ENCODE peak calls at places on chromosome 3, in ten cellular contexts. M is coronary artery; O is aorta; T is retinal pigment epithelial cell; Z is choroid plexus epithelial cell; S is CD8-positive, alpha-beta T cell; R is adrenal gland; L is fibroblast of lung; U is AG04450; E is OCI-LY7. P is an unnamed sample.

GRCh38 chr3:14758893-14759292 is 59.9 kb upstream of the FGD5 start:
- DNase-seq in M (no peak), O (no peak), T (no peak), Z (no peak), S (no peak), R (no peak), L (no peak), U (no peak), E (no peak), P (no peak)

GRCh38 chr3:112086018-112086854 is at the start of gene C3orf52:
- DNase-seq in M (peak), O (peak), T (peak), Z (peak), S (peak), R (peak), L (peak), U (peak), E (peak), P (peak)

GRCh38 chr3:41117398-41117870 is 81.9 kb upstream of the CTNNB1 start:
- DNase-seq in M (peak), O (peak), T (peak), Z (peak), S (peak), R (peak), L (peak), U (peak), E (peak), P (peak)

GRCh38 chr3:101643861-101644613 is 32.9 kb downstream of the ZBTB11 start:
- DNase-seq in M (no peak), O (no peak), T (peak), Z (peak), S (peak), R (peak), L (peak), U (peak), E (no peak), P (no peak)

GRCh38 chr3:170542704-170543103 is 43.2 kb downstream of the SLC7A14 start:
- DNase-seq in M (no peak), O (no peak), T (no peak), Z (peak), S (no peak), R (no peak), L (peak), U (no peak), E (no peak), P (no peak)

GRCh38 chr3:52494446-52494845 is 692 bp upstream of the STAB1 start:
- DNase-seq in M (no peak), O (no peak), T (no peak), Z (no peak), S (no peak), R (no peak), L (no peak), U (no peak), E (no peak), P (peak)

GRCh38 chr3:45210308-45211038 is 15.6 kb downstream of the TMEM158 start:
- DNase-seq in M (no peak), O (peak), T (no peak), Z (peak), S (peak), R (peak), L (peak), U (peak), E (peak), P (peak)

GRCh38 chr3:52144034-52144795 is 10.0 kb downstream of the POC1A start:
- DNase-seq in M (no peak), O (peak), T (peak), Z (peak), S (peak), R (peak), L (peak), U (peak), E (peak), P (peak)

GRCh38 chr3:88005066-88005465 is 53.7 kb downstream of the CGGBP1 start:
- DNase-seq in M (no peak), O (no peak), T (no peak), Z (peak), S (no peak), R (no peak), L (peak), U (no peak), E (peak), P (no peak)

GRCh38 chr3:126523745-126524428 is at the start of gene CHST13:
- DNase-seq in M (no peak), O (peak), T (no peak), Z (peak), S (no peak), R (no peak), L (peak), U (no peak), E (no peak), P (peak)

GRCh38 chr3:48765376-48765775 is 48.4 kb upstream of the IP6K2 start:
- DNase-seq in M (no peak), O (no peak), T (no peak), Z (peak), S (no peak), R (no peak), L (peak), U (no peak), E (peak), P (no peak)

GRCh38 chr3:115350606-115351005 is 203.5 kb upstream of the ZBTB20 start:
- DNase-seq in M (no peak), O (no peak), T (no peak), Z (no peak), S (no peak), R (no peak), L (no peak), U (no peak), E (no peak), P (no peak)

GRCh38 chr3:60622349-60622748 is 628.9 kb downstream of the FHIT start:
- DNase-seq in M (no peak), O (no peak), T (no peak), Z (no peak), S (no peak), R (no peak), L (no peak), U (no peak), E (no peak), P (no peak)

GRCh38 chr3:38598791-38599190 is 50.7 kb downstream of the SCN5A start:
- DNase-seq in M (no peak), O (peak), T (no peak), Z (no peak), S (no peak), R (no peak), L (no peak), U (no peak), E (no peak), P (no peak)

GRCh38 chr3:140910860-140911259 is 30.8 kb upstream of the SLC25A36 start:
- DNase-seq in M (no peak), O (no peak), T (no peak), Z (peak), S (no peak), R (no peak), L (no peak), U (no peak), E (peak), P (no peak)

GRCh38 chr3:31620656-31621055 is 87.9 kb downstream of the STT3B start:
- DNase-seq in M (no peak), O (no peak), T (no peak), Z (no peak), S (no peak), R (no peak), L (peak), U (no peak), E (no peak), P (no peak)

GRCh38 chr3:64988188-64988587 is 300.4 kb upstream of the ADAMTS9 start:
- DNase-seq in M (no peak), O (no peak), T (no peak), Z (no peak), S (no peak), R (no peak), L (no peak), U (no peak), E (no peak), P (no peak)

GRCh38 chr3:75332784-75333183 is 331.3 kb upstream of the FRG2C start:
- DNase-seq in M (no peak), O (no peak), T (no peak), Z (no peak), S (no peak), R (no peak), L (peak), U (peak), E (no peak), P (no peak)

GRCh38 chr3:32405155-32405554 is 13.5 kb downstream of the CMTM7 start:
- DNase-seq in M (peak), O (no peak), T (no peak), Z (peak), S (no peak), R (no peak), L (peak), U (no peak), E (no peak), P (no peak)

GRCh38 chr3:168091299-168091852 is 4.3 kb downstream of the GOLIM4 start:
- DNase-seq in M (no peak), O (no peak), T (no peak), Z (no peak), S (no peak), R (no peak), L (no peak), U (no peak), E (no peak), P (no peak)

GRCh38 chr3:193878051-193878838 is 257.7 kb upstream of the HES1 start:
- DNase-seq in M (no peak), O (no peak), T (no peak), Z (no peak), S (no peak), R (no peak), L (no peak), U (no peak), E (no peak), P (no peak)

GRCh38 chr3:98812851-98813374 is 49.8 kb downstream of the ST3GAL6 start:
- DNase-seq in M (no peak), O (no peak), T (no peak), Z (peak), S (no peak), R (no peak), L (peak), U (no peak), E (peak), P (peak)

GRCh38 chr3:153246805-153247204 is 84.8 kb downstream of the RAP2B start:
- DNase-seq in M (no peak), O (no peak), T (no peak), Z (peak), S (no peak), R (no peak), L (peak), U (peak), E (no peak), P (no peak)

GRCh38 chr3:37052860-37053259 is 59.5 kb downstream of the MLH1 start:
- DNase-seq in M (no peak), O (no peak), T (no peak), Z (no peak), S (no peak), R (no peak), L (peak), U (no peak), E (no peak), P (no peak)

GRCh38 chr3:179347383-179348194 is at the start of gene MFN1:
- DNase-seq in M (peak), O (peak), T (peak), Z (peak), S (peak), R (peak), L (peak), U (peak), E (peak), P (peak)

GRCh38 chr3:177427540-177427939 is 230.3 kb upstream of the TBL1XR1 start:
- DNase-seq in M (no peak), O (no peak), T (no peak), Z (peak), S (no peak), R (no peak), L (peak), U (no peak), E (no peak), P (no peak)

GRCh38 chr3:58249358-58250092 is 11.9 kb downstream of the ABHD6 start:
- DNase-seq in M (no peak), O (no peak), T (no peak), Z (peak), S (no peak), R (no peak), L (no peak), U (no peak), E (no peak), P (peak)

GRCh38 chr3:16124636-16125035 is 49.8 kb upstream of the GALNT15 start:
- DNase-seq in M (no peak), O (no peak), T (no peak), Z (peak), S (no peak), R (no peak), L (peak), U (peak), E (no peak), P (no peak)

GRCh38 chr3:120177151-120177550 is 82.9 kb upstream of the GSK3B start:
- DNase-seq in M (no peak), O (no peak), T (no peak), Z (peak), S (no peak), R (peak), L (peak), U (peak), E (no peak), P (peak)

GRCh38 chr3:120928991-120929390 is 21.0 kb downstream of the STXBP5L start:
- DNase-seq in M (no peak), O (no peak), T (no peak), Z (no peak), S (no peak), R (no peak), L (peak), U (no peak), E (no peak), P (no peak)

GRCh38 chr3:12405432-12406272 is 78.6 kb upstream of the TSEN2 start:
- DNase-seq in M (peak), O (peak), T (peak), Z (peak), S (no peak), R (peak), L (peak), U (peak), E (no peak), P (peak)

GRCh38 chr3:180265551-180265950 is 228.8 kb upstream of the PEX5L start:
- DNase-seq in M (no peak), O (no peak), T (no peak), Z (peak), S (no peak), R (no peak), L (peak), U (peak), E (no peak), P (no peak)

GRCh38 chr3:177330771-177331170 is 133.5 kb upstream of the TBL1XR1 start:
- DNase-seq in M (no peak), O (no peak), T (no peak), Z (no peak), S (no peak), R (peak), L (no peak), U (no peak), E (no peak), P (no peak)

GRCh38 chr3:174439621-174440349 is 419.3 kb upstream of the NAALADL2 start:
- DNase-seq in M (no peak), O (no peak), T (peak), Z (peak), S (no peak), R (peak), L (peak), U (peak), E (no peak), P (no peak)

GRCh38 chr3:36911990-36912804 is 32.7 kb downstream of the TRANK1 start:
- DNase-seq in M (no peak), O (no peak), T (peak), Z (peak), S (no peak), R (no peak), L (peak), U (peak), E (peak), P (no peak)

GRCh38 chr3:122519693-122520092 is 5.0 kb upstream of the KPNA1 start:
- DNase-seq in M (no peak), O (no peak), T (no peak), Z (no peak), S (no peak), R (no peak), L (no peak), U (no peak), E (no peak), P (no peak)

GRCh38 chr3:186497608-186498007 is 46.6 kb downstream of the CRYGS start:
- DNase-seq in M (no peak), O (no peak), T (no peak), Z (no peak), S (no peak), R (no peak), L (no peak), U (no peak), E (no peak), P (no peak)

GRCh38 chr3:108946292-108947290 is 7.1 kb downstream of the GUCA1C start:
- DNase-seq in M (no peak), O (no peak), T (no peak), Z (no peak), S (no peak), R (no peak), L (peak), U (no peak), E (no peak), P (no peak)

GRCh38 chr3:66066963-66067617 is 28.4 kb upstream of the MAGI1 start:
- DNase-seq in M (no peak), O (no peak), T (no peak), Z (no peak), S (no peak), R (no peak), L (no peak), U (no peak), E (no peak), P (no peak)

GRCh38 chr3:189563841-189564563 is 67.2 kb upstream of the TP63 start:
- DNase-seq in M (no peak), O (no peak), T (no peak), Z (peak), S (no peak), R (no peak), L (peak), U (peak), E (no peak), P (no peak)

GRCh38 chr3:13648060-13648743 is 99.3 kb downstream of the FBLN2 start:
- DNase-seq in M (peak), O (peak), T (peak), Z (peak), S (peak), R (peak), L (peak), U (peak), E (peak), P (peak)

GRCh38 chr3:13648744-13649096 is 99.8 kb downstream of the FBLN2 start:
- DNase-seq in M (no peak), O (no peak), T (no peak), Z (no peak), S (no peak), R (no peak), L (no peak), U (no peak), E (no peak), P (no peak)

GRCh38 chr3:13651057-13651400 is 102.1 kb downstream of the FBLN2 start:
- DNase-seq in M (no peak), O (no peak), T (no peak), Z (no peak), S (no peak), R (no peak), L (no peak), U (no peak), E (no peak), P (no peak)

GRCh38 chr3:13651775-13652428 is 103.0 kb downstream of the FBLN2 start:
- DNase-seq in M (no peak), O (no peak), T (no peak), Z (no peak), S (no peak), R (no peak), L (no peak), U (no peak), E (no peak), P (no peak)

DNA sequence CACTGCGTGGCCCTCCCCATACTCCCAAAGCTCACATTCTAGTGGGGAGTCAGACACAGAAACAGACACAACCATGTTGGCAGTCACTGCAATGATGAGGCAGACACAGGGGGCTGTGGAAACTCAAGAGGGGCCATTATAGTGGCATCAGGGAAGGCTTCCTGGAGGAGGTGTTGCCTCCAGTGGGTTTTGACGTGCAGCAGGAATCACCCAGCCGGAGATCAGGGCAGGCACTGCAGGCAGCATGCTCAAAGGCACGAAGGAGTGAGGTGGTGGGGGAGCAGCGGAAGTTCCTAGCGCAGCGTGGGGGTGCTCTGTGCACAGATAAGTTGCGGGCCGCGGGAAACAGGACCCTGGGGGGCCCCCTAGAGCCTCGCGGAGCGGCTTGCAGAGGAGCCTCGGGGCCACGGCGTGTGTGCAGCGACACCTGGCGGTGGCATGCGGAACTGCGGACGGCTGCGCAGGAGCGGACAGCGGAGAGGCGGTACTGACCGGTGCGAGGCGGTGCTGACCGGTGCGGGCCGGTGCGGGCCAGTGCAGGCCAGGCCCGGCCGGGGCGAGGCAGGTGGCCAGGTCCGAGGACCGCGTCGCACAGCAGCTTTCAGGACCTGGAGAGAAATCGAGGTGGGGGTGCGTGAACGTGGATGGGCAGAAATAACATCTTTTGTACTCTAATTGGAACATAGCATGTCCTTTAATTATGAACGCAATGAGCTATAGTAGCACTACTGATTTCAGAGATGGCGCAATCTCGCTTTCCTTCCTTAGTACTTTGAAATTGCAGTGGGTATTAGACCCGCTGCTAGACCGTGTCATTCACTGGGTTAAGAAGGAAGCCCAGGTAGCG is 101.5 kb downstream of the FBLN2 start:
- DNase-seq in M (no peak), O (peak), T (no peak), Z (peak), S (peak), R (peak), L (peak), U (peak), E (peak), P (peak)
- H3K4me3 ChIP-seq in M (peak), O (no peak), T (no peak), Z (no peak), S (no peak), R (no peak), L (no peak), U (no peak), E (no peak), P (no peak)

DNA sequence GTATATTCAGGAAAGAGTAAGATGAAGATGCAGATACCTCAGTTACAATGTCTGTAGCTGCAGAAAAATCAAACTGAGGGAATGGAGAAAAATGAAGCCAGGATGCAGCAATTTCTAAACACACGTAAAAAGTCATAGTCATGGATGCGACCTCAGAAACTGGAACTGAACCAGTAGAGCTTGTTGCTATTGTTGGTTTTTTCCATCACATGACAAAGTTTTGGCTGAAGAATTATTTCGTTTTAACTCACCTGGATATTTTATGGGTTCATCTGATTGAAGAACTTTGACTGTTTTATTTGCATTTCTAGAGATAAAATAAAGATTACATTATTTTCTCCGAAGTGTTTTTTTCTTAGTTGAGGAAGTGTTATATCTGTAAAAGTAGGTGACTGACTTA is 591.2 kb downstream of the ZBBX start:
- DNase-seq in M (no peak), O (no peak), T (no peak), Z (no peak), S (no peak), R (no peak), L (no peak), U (no peak), E (no peak), P (no peak)
- H3K4me3 ChIP-seq in M (no peak), O (no peak), T (no peak), Z (no peak), S (no peak), R (no peak), L (no peak), U (no peak), E (no peak), P (no peak)

GRCh38 chr3:4976109-4976508 is 3.1 kb upstream of the BHLHE40 start:
- DNase-seq in M (no peak), O (no peak), T (no peak), Z (peak), S (no peak), R (peak), L (peak), U (no peak), E (peak), P (no peak)
- H3K4me3 ChIP-seq in M (no peak), O (no peak), T (no peak), Z (no peak), S (no peak), R (no peak), L (no peak), U (no peak), E (no peak), P (no peak)

GRCh38 chr3:113086506-113087461 is 96.0 kb downstream of the GTPBP8 start:
- DNase-seq in M (no peak), O (no peak), T (no peak), Z (no peak), S (no peak), R (no peak), L (peak), U (no peak), E (no peak), P (no peak)
- H3K4me3 ChIP-seq in M (no peak), O (no peak), T (no peak), Z (no peak), S (no peak), R (no peak), L (no peak), U (no peak), E (no peak), P (no peak)